ENCODE peak calls at places on chromosomes 4 and X, in five cellular contexts. R is GF-D8; E is head of caudate nucleus; T is stimulated activated CD8-positive, alpha-beta memory T cell treated with anti-CD3 and anti-CD28 coated beads, Interleukin-15, amount 100 ng/mL, for 24 hours; B is colonic mucosa. M is an unnamed sample.

GRCh38 chr4:121696641-121697461 is at the start of gene ANXA5:
- DNase-seq in T (peak; percentile 44), B (peak; percentile 88), E (peak; percentile 85), R (peak; percentile 36), M (peak; percentile 90)

GRCh38 chrX:13836575-13836974 is 19.7 kb upstream of the GPM6B start:
- DNase-seq in B (no peak), E (no peak), R (no peak), T (no peak), M (no peak)

GRCh38 chr4:124937993-124938392 is 225.5 kb upstream of the ANKRD50 start:
- DNase-seq in B (no peak), T (no peak), E (no peak), R (no peak), M (no peak)

GRCh38 chrX:68932611-68933010 is 103.8 kb downstream of the EFNB1 start:
- DNase-seq in T (no peak), E (no peak), B (no peak), R (no peak), M (no peak)

GRCh38 chr4:6751611-6752485 is 30.7 kb upstream of the KIAA0232 start:
- DNase-seq in T (no peak), R (no peak), B (no peak), E (no peak), M (peak; percentile 33)

GRCh38 chr4:185412412-185412811 is 13.4 kb downstream of the UFSP2 start:
- DNase-seq in T (no peak), R (no peak), E (no peak), B (no peak), M (no peak)

GRCh38 chrX:69060631-69061408 is 104.4 kb downstream of the PJA1 start:
- DNase-seq in E (no peak), B (peak; percentile 64), T (no peak), R (no peak), M (no peak)

GRCh38 chr4:55553442-55553841 is 6.7 kb upstream of the CLOCK start:
- DNase-seq in R (no peak), T (no peak), B (no peak), E (no peak), M (peak; percentile 16)

GRCh38 chr4:153661215-153661822 is 22.8 kb upstream of the TLR2 start:
- DNase-seq in B (no peak), R (peak; percentile 83), E (no peak), T (no peak), M (no peak)

GRCh38 chrX:153634236-153634635 is 12.8 kb upstream of the DUSP9 start:
- DNase-seq in T (no peak), B (no peak), E (peak; percentile 2), R (no peak), M (no peak)

GRCh38 chr4:123416462-123416861 is 19.9 kb downstream of the SPRY1 start:
- DNase-seq in R (no peak), E (no peak), B (no peak), T (no peak), M (no peak)

GRCh38 chr4:118058955-118059354 is 24.7 kb downstream of the NDST3 start:
- DNase-seq in T (no peak), E (no peak), R (no peak), B (no peak), M (no peak)

GRCh38 chrX:137041329-137041728 is 7.5 kb upstream of the GPR101 start:
- DNase-seq in B (no peak), R (no peak), T (no peak), E (no peak), M (no peak)

GRCh38 chr4:100838286-100838685 is 320.5 kb upstream of the EMCN start:
- DNase-seq in T (no peak), E (no peak), R (no peak), B (no peak), M (no peak)

GRCh38 chr4:17173300-17173699 is 274.9 kb upstream of the LDB2 start:
- DNase-seq in B (no peak), E (no peak), R (no peak), T (no peak), M (no peak)

GRCh38 chrX:48794993-48795501 is 6.8 kb upstream of the HDAC6 start:
- DNase-seq in R (no peak), B (no peak), E (no peak), T (no peak), M (no peak)

GRCh38 chr4:122826596-122827257 is at the start of gene FGF2:
- DNase-seq in R (no peak), B (peak; percentile 52), T (no peak), E (peak; percentile 76), M (peak; percentile 58)

GRCh38 chrX:44071847-44072545 is 98.8 kb upstream of the NDP start:
- DNase-seq in E (no peak), T (no peak), B (no peak), R (no peak), M (no peak)

GRCh38 chr4:150746156-150746555 is 164.2 kb downstream of the MAB21L2 start:
- DNase-seq in T (no peak), B (no peak), R (no peak), E (no peak), M (no peak)

M was measured in mucosa of descending colon.